ENCODE peak calls at places on chromosomes 16 and 17, in ten cellular contexts. E, J, R, Y, S, K, B, T, Z and M are unnamed samples. For H3K36me3 and H3K4me1, the result is how much of the 10 kb centered on the place peaks cover.

GRCh38 chr17:67411396-67411795 is 34.3 kb downstream of the PITPNC1 start:
- DNase-seq in E (no peak), R (no peak), K (no peak), J (no peak), T (no peak), S (no peak), Z (no peak), B (no peak), Y (no peak), M (no peak)

GRCh38 chr17:47763913-47764582 is 31.0 kb downstream of the TBX21 start:
- DNase-seq in K (no peak), S (no peak), B (no peak), T (peak), Z (no peak), R (no peak), J (no peak), Y (no peak), E (no peak), M (no peak)

GRCh38 chr17:50149425-50150353 is 788 bp downstream of the PPP1R9B start:
- DNase-seq in J (peak), Y (no peak), E (peak), K (peak), R (peak), Z (peak), B (peak), T (peak), S (no peak), M (peak)

GRCh38 chr16:57889522-57889921 is 81.4 kb downstream of the CNGB1 start:
- DNase-seq in S (no peak), T (no peak), Z (no peak), E (no peak), J (no peak), K (no peak), Y (no peak), B (no peak), R (no peak), M (no peak)

GRCh38 chr17:66275651-66276050 is 26.8 kb upstream of the PRKCA start:
- DNase-seq in B (peak), R (peak), T (peak), J (peak), Y (no peak), Z (no peak), E (no peak), K (no peak), S (peak), M (no peak)

GRCh38 chr16:1743376-1744337 is 27.7 kb downstream of the NME3 start:
- DNase-seq in S (no peak), T (no peak), Z (no peak), R (no peak), K (no peak), J (no peak), E (no peak), Y (no peak), B (peak), M (no peak)

GRCh38 chr17:44005865-44006580 is 1.6 kb downstream of the NAGS start:
- DNase-seq in K (no peak), T (peak), Y (no peak), B (no peak), J (peak), R (peak), E (peak), Z (no peak), S (no peak), M (peak)

GRCh38 chr17:43416998-43417891 is 18.5 kb downstream of the ARL4D start:
- DNase-seq in B (peak), E (peak), T (peak), R (peak), S (peak), Y (no peak), J (no peak), K (peak), Z (peak), M (peak)

GRCh38 chr16:52191533-52192134 is 355.3 kb downstream of the TOX3 start:
- DNase-seq in Y (peak), R (peak), B (no peak), E (peak), K (peak), T (peak), J (peak), S (no peak), Z (peak), M (peak)

GRCh38 chr17:78375401-78376079 is 2.9 kb upstream of the PGS1 start:
- DNase-seq in J (no peak), S (peak), E (peak), T (peak), Z (no peak), B (no peak), K (no peak), Y (no peak), R (peak), M (no peak)

GRCh38 chr17:8985054-8985701 is 19.7 kb upstream of the PIK3R5 start:
- DNase-seq in B (no peak), S (no peak), Z (no peak), E (no peak), K (no peak), R (no peak), T (no peak), Y (no peak), J (no peak), M (no peak)

GRCh38 chr17:60371416-60371815 is 20.5 kb downstream of the USP32 start:
- DNase-seq in J (no peak), Y (no peak), E (no peak), R (no peak), S (no peak), T (no peak), K (no peak), B (no peak), Z (no peak), M (no peak)

GRCh38 chr17:17966399-17966798 is 5.8 kb downstream of the TOM1L2 start:
- DNase-seq in T (no peak), Z (no peak), S (no peak), J (no peak), R (no peak), Y (no peak), K (no peak), E (no peak), B (no peak), M (no peak)

GRCh38 chr16:14955546-14956231 is 18.4 kb downstream of the NPIPA1 start:
- DNase-seq in E (peak), B (no peak), J (peak), S (peak), Z (peak), T (no peak), Y (no peak), K (peak), R (no peak), M (no peak)

GRCh38 chr17:5705876-5706420 is 121.6 kb upstream of the NLRP1 start:
- DNase-seq in E (no peak), R (no peak), S (no peak), Z (no peak), K (no peak), Y (no peak), J (no peak), T (no peak), B (no peak), M (no peak)

GRCh38 chr17:80294210-80294609 is 33.6 kb downstream of the RNF213 start:
- DNase-seq in Z (peak), B (no peak), T (no peak), S (no peak), K (no peak), Y (no peak), J (no peak), E (no peak), R (no peak), M (peak)

GRCh38 chr17:72158895-72159885 is 38.4 kb downstream of the SOX9 start:
- DNase-seq in Z (no peak), Y (no peak), E (no peak), K (no peak), T (no peak), B (no peak), R (no peak), S (no peak), J (no peak), M (no peak)

GRCh38 chr17:9258115-9259020 is 237.1 kb downstream of the NTN1 start:
- DNase-seq in B (no peak), T (no peak), K (no peak), S (no peak), J (no peak), R (no peak), Z (no peak), Y (no peak), E (no peak), M (no peak)

GRCh38 chr16:87274808-87275207 is 42.4 kb downstream of the C16orf95 start:
- DNase-seq in K (no peak), Z (no peak), R (no peak), Y (no peak), T (no peak), J (no peak), B (no peak), E (no peak), S (no peak), M (no peak)

GRCh38 chr17:14300628-14301278 is at the start of gene HS3ST3B1:
- DNase-seq in K (peak), T (peak), S (peak), B (peak), R (peak), E (peak), Z (peak), Y (peak), J (peak), M (peak)

GRCh38 chr17:3695723-3696411 is at the start of gene P2RX5:
- DNase-seq in R (peak), Z (peak), B (no peak), T (peak), Y (peak), S (no peak), J (peak), E (peak), K (no peak), M (peak)

GRCh38 chr17:3003401-3004149 is 59.8 kb downstream of the OR1D5 start:
- DNase-seq in E (peak), Y (no peak), K (peak), S (no peak), B (no peak), T (no peak), R (no peak), Z (peak), J (peak), M (peak)

GRCh38 chr17:71237903-71238538 is 882.8 kb upstream of the SOX9 start:
- DNase-seq in R (peak), Z (no peak), K (no peak), J (no peak), B (no peak), Y (no peak), S (no peak), E (no peak), T (peak), M (no peak)

GRCh38 chr16:89629827-89630610 is 16.6 kb downstream of the DPEP1 start:
- DNase-seq in Y (no peak), B (no peak), J (no peak), Z (no peak), E (no peak), S (no peak), T (no peak), K (no peak), R (no peak), M (peak)
- H3K36me3 ChIP-seq in Y (under half), B (under half), J (under half), Z (under half), E (under half), S (under half), T (under half), K (under half), R (under half), M (under half)

GRCh38 chr17:36907407-36907806 is 29.9 kb upstream of the LHX1 start:
- DNase-seq in R (no peak), B (no peak), Y (no peak), Z (no peak), T (no peak), S (no peak), J (no peak), K (no peak), E (no peak), M (no peak)
- H3K4me1 ChIP-seq in R (under half), B (under half), Y (under half), Z (under half), T (under half), S (under half), J (under half), K (under half), E (under half), M (under half)

GRCh38 chr17:82489117-82489516 is 30.4 kb upstream of the FOXK2 start:
- DNase-seq in J (no peak), B (no peak), T (no peak), Z (peak), Y (no peak), K (peak), E (peak), S (peak), R (no peak), M (no peak)

GRCh38 chr17:82491533-82491932 is 28.0 kb upstream of the FOXK2 start:
- DNase-seq in K (no peak), R (no peak), T (no peak), Y (no peak), Z (no peak), B (no peak), S (no peak), J (no peak), E (no peak), M (no peak)

GRCh38 chr17:82489851-82490511 is 29.6 kb upstream of the FOXK2 start:
- DNase-seq in E (no peak), Y (no peak), T (no peak), S (no peak), Z (no peak), K (no peak), B (no peak), J (no peak), R (no peak), M (no peak)

GRCh38 chr17:82491196-82491530 is 28.4 kb upstream of the FOXK2 start:
- DNase-seq in J (no peak), E (no peak), Y (no peak), T (no peak), K (no peak), Z (no peak), S (no peak), B (no peak), R (no peak), M (no peak)

GRCh38 chr17:82490512-82491195 is 28.9 kb upstream of the FOXK2 start:
- DNase-seq in K (no peak), Z (no peak), J (no peak), Y (no peak), T (no peak), E (no peak), B (no peak), S (no peak), R (no peak), M (no peak)
- H3K4me3 ChIP-seq in K (no peak), Z (no peak), J (no peak), Y (no peak), T (no peak), E (no peak), B (no peak), S (no peak), R (no peak), M (no peak)

GRCh38 chr17:76317535-76317934 is 9.5 kb upstream of the QRICH2 start:
- DNase-seq in B (no peak), R (no peak), S (no peak), T (no peak), Y (no peak), K (no peak), E (no peak), Z (no peak), J (no peak), M (no peak)
- H3K36me3 ChIP-seq in B (under half), R (under half), S (under half), T (under half), Y (half or more), K (under half), E (half or more), Z (under half), J (under half), M (under half)

GRCh38 chr17:7582401-7583252 is 1.0 kb upstream of the MPDU1 start:
- DNase-seq in R (no peak), E (peak), K (peak), J (no peak), Y (no peak), S (peak), T (no peak), Z (no peak), B (peak), M (peak)
- H3K4me1 ChIP-seq in R (under half), E (under half), K (under half), J (under half), Y (under half), S (under half), T (half or more), Z (half or more), B (under half), M (under half)

GRCh38 chr16:24841291-24841690 is 4.5 kb upstream of the SLC5A11 start:
- DNase-seq in J (no peak), R (no peak), S (no peak), Z (no peak), T (peak), E (no peak), K (no peak), B (no peak), Y (no peak), M (no peak)

GRCh38 chr16:24838554-24839266 is 7.1 kb upstream of the SLC5A11 start:
- DNase-seq in J (peak), K (no peak), B (no peak), E (no peak), T (peak), Z (no peak), R (peak), S (peak), Y (no peak), M (peak)

GRCh38 chr16:24837969-24838368 is 7.8 kb upstream of the SLC5A11 start:
- DNase-seq in T (no peak), B (no peak), R (no peak), E (no peak), Y (no peak), Z (no peak), S (no peak), J (no peak), K (no peak), M (no peak)

GRCh38 chr16:24836836-24837235 is 8.9 kb upstream of the SLC5A11 start:
- DNase-seq in Y (no peak), R (no peak), K (no peak), S (no peak), J (no peak), B (no peak), E (no peak), Z (no peak), T (no peak), M (no peak)

DNA sequence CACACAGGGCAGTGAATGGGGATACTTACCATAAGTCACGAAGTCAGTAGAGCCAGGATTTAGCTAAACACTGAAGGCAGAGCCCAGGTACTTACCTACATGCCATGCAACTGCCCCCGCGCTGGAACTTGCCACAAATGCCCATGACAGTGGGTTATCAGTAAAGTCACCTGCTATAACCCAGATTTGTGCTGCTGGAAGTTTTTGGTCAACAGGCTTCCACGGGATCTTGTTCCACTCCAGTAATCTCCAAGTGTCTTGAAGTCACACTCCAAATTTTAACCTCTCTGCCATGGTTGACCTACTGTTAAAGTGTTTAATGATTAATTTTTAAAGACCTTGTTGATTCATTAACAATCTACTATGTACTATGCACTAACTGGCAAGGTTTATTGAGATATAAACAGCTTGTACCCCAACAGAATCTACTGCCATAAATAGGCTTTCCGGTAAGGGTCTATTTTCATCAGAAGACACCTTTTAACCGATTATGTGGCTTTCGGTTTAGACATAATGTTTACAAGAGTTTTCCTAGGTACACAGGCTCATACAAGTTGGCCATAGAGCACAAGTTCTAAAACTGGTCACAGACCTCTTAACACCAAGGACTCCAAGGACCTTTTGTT is 6.3 kb upstream of the SLC5A11 start:
- DNase-seq in B (no peak), T (no peak), Y (no peak), Z (no peak), S (no peak), J (no peak), K (no peak), R (no peak), E (no peak), M (no peak)
- H3K4me3 ChIP-seq in B (no peak), T (no peak), Y (no peak), Z (no peak), S (peak), J (no peak), K (no peak), R (no peak), E (no peak), M (no peak)

DNA sequence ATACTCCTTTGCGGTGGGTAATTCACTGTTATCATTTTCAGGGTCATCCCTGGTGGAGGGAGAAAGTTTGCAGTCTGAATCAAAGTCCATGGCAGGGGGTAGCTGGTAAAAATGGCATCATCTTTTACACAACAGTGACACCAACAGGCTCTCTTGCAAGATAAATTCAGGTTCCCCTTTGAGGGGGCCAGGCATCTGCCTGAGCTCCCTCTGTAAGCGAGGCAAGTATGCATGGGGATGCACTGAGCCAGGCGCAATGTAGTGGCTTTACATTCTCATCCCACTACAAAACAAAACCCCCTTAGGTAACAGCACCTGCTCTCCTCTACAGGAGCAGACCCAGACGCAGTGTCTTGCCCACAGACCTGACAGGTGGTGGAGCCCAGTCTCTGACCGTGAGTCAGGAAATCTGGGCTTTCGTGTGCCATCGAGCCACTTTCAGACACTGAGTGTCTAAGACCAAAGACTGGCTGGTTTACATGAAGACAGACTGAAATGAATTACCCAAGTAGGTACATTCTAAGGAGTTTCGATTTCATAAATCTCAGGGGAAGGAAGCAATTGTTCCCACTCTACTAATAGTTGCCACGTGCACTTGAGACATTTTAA is 17.7 kb downstream of the LITAFD start:
- DNase-seq in R (no peak), Y (no peak), K (no peak), B (no peak), J (no peak), E (no peak), S (no peak), Z (no peak), T (no peak), M (no peak)
- H3K36me3 ChIP-seq in R (under half), Y (half or more), K (under half), B (half or more), J (half or more), E (half or more), S (half or more), Z (half or more), T (half or more), M (under half)

DNA sequence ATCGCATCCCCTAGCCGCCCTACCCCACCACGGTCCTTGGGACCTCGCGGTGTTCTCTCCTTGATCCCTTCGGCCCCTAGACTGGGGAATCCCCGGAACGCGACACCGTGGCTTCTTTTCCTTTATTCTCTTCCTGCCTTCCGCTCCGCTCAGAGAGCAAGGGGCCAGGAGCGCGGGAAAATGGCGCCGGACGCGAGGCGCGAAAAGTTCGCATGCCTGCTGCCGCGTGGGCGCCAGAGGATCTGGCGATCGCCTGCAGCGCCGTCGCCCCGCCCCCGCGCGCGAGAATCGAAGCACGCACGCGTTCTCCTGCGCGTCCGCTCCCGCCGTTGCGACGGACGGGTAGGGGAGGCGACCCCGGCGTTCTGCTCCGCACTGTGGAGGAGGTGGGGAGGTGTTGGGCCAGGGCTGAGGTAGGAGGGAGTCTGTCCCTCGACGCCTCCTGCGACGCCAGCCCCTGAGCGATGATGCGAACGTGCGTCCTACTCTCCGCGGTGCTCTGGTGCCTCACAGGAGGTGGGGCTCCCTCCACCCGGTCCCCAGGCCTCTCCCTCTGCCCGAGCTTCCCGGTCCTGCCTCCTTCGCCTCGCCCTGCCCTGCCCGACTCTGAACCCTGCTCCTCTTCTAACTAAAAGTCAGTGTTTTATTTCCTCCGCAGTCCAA is at the start of gene ZPBP2:
- DNase-seq in R (no peak), S (no peak), E (no peak), T (no peak), B (no peak), Y (no peak), Z (no peak), K (no peak), J (no peak), M (peak)
- H3K4me1 ChIP-seq in R (under half), S (under half), E (under half), T (under half), B (under half), Y (under half), Z (under half), K (under half), J (under half), M (under half)

GRCh38 chr16:66872927-66873684 is 7.2 kb upstream of the PDP2 start:
- DNase-seq in J (peak), K (peak), Z (peak), R (peak), B (peak), T (peak), E (peak), S (peak), Y (peak), M (peak)

GRCh38 chr16:66874079-66874775 is 6.1 kb upstream of the PDP2 start:
- DNase-seq in S (no peak), B (no peak), T (peak), R (no peak), E (no peak), Z (no peak), Y (no peak), K (no peak), J (no peak), M (no peak)

GRCh38 chr16:66872524-66872923 is 7.8 kb upstream of the PDP2 start:
- DNase-seq in K (no peak), Z (no peak), T (no peak), S (no peak), Y (no peak), E (no peak), B (no peak), R (no peak), J (no peak), M (no peak)

GRCh38 chr16:66871840-66872239 is 8.5 kb upstream of the PDP2 start:
- DNase-seq in R (peak), S (no peak), B (no peak), T (no peak), Z (no peak), K (no peak), E (no peak), J (no peak), Y (no peak), M (peak)

GRCh38 chr16:66873685-66874055 is 6.6 kb upstream of the PDP2 start:
- DNase-seq in B (no peak), J (no peak), S (no peak), Y (no peak), E (no peak), R (no peak), Z (no peak), T (no peak), K (no peak), M (no peak)
- H3K4me3 ChIP-seq in B (no peak), J (no peak), S (no peak), Y (no peak), E (no peak), R (no peak), Z (no peak), T (no peak), K (no peak), M (no peak)